ENCODE peak calls at places on chromosome 21, in four cellular contexts. H is GM12878, J is endothelial cell of umbilical vein, X is HCT116. C is an unnamed sample.

GRCh38 chr21:42453301-42454220 is 42.5 kb downstream of the RSPH1 start:
- DNase-seq in H (no peak), J (no peak), X (no peak), C (no peak)

GRCh38 chr21:26806734-26807372 is 38.4 kb downstream of the ADAMTS1 start:
- DNase-seq in H (no peak), J (no peak), X (no peak), C (no peak)

GRCh38 chr21:29376556-29376955 is 77.8 kb downstream of the BACH1 start:
- DNase-seq in H (no peak), J (peak), X (peak), C (no peak)

GRCh38 chr21:14858309-14858708 is 206.5 kb downstream of the NRIP1 start:
- DNase-seq in H (no peak), J (no peak), X (no peak), C (no peak)

GRCh38 chr21:25179116-25179515 is 428.2 kb downstream of the MRPL39 start:
- DNase-seq in H (no peak), J (no peak), X (no peak), C (peak)

GRCh38 chr21:40067751-40068150 is 200.5 kb downstream of the PCP4 start:
- DNase-seq in H (no peak), J (no peak), X (no peak), C (no peak)

GRCh38 chr21:36437745-36438128 is 42.2 kb downstream of the CLDN14 start:
- DNase-seq in H (no peak), J (peak), X (no peak), C (no peak)

GRCh38 chr21:41659791-41660560 is 106.9 kb downstream of the RIPK4 start:
- DNase-seq in H (no peak), J (no peak), X (no peak), C (no peak)

GRCh38 chr21:42440187-42440792 is 36.6 kb downstream of the UBASH3A start:
- DNase-seq in H (peak), J (no peak), X (no peak), C (no peak)

GRCh38 chr21:46325073-46325912 is 1.3 kb downstream of the PCNT start:
- DNase-seq in H (no peak), J (peak), X (peak), C (no peak)

GRCh38 chr21:43731891-43732711 is 13.2 kb downstream of the PDXK start:
- DNase-seq in H (no peak), J (no peak), X (no peak), C (peak)

GRCh38 chr21:43733060-43733459 is 14.1 kb downstream of the PDXK start:
- DNase-seq in H (no peak), J (no peak), X (no peak), C (no peak)

GRCh38 chr21:43734131-43734634 is 15.3 kb downstream of the PDXK start:
- DNase-seq in H (no peak), J (no peak), X (no peak), C (no peak)

GRCh38 chr21:43733529-43734071 is 14.7 kb downstream of the PDXK start:
- DNase-seq in H (no peak), J (no peak), X (no peak), C (no peak)

DNA sequence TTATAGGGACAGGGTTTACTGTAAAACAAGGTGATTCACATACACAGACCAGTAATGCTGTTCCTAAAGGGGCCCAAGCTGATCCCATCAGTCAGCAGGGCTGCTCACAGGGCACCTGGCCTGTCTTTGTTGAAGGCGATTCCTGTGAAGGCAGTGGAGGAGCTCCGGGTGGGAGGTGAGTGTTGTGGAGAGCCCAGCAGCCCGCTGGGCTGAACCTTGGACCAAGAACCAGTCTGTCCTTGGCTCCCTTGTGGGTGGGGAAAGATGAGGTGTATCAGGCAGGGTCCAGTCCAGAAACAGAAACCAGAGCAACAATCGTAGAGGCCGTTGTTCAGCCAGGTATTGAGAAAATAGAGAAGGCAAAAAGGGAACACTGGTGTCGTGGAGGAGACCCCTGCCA is 12.5 kb downstream of the PDXK start:
- DNase-seq in H (no peak), J (no peak), X (no peak), C (no peak)
- H3K9ac ChIP-seq in H (no peak), J (no peak), X (no peak), C (no peak)

GRCh38 chr21:33023574-33024277 is 2.0 kb upstream of the OLIG2 start:
- DNase-seq in H (no peak), J (no peak), X (no peak), C (no peak)
- TF ChIP-seq EZH2 in H (no peak), J (no peak), X (no peak), C (peak)

DNA sequence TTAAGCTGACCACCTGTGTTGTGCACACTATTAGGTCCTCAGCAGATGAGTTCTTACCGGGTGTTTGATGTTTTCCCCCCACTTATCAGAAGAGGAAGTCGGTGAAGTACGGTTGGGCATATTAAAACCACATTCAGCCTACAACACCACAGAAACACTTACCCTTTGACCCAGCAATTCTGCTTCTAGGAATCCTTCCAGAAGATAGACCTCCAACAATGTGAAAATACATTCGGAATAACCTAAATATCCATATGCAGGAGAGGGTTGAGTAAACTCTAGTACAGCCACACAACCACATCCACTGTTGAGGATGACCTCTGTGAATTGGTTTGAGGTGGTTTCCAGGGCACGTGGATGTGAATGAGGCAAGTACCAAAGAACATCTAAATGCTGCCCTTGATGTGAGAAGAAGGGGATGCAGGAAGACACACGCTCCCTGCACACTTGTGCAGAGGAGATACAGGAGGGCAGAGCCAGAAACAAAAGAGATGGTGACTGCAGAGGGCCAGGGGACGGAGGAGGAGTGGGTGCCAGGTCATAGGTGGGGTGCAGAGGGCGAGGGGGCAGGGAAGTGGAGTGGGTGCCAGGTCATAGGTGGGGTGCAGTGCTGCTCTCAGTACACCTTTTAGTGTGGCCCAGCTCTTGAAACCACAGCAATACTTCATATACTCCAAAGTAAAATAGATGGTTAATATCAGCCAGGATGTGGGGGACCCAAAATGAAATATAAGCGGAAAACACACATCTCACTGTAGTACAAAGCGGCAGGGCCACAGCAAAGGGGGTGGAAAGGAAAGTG is 12.8 kb downstream of the ADARB1 start:
- DNase-seq in H (no peak), J (no peak), X (no peak), C (no peak)
- TF ChIP-seq POLR2AphosphoS5 in H (no peak), J (no peak), X (no peak), C (no peak)

GRCh38 chr21:34690793-34691175 is 22.0 kb downstream of the CLIC6 start:
- DNase-seq in H (no peak), J (no peak), X (no peak), C (no peak)
- H3K9ac ChIP-seq in H (no peak), J (no peak), X (no peak), C (no peak)

C was measured in SK-N-MC.